ENCODE peak calls at places on chromosomes 13 and 19, in seven cellular contexts. T is GM23338, J is keratinocyte, W is GM23248, F is PC-3, I is K562, N is astrocyte. A is an unnamed sample.

GRCh38 chr13:27926644-27927434 is 7.0 kb downstream of the PDX1 start:
- DNase-seq in F (no peak), J (no peak), I (no peak), N (no peak), W (peak; percentile 21), T (peak; percentile 62), A (no peak)

GRCh38 chr13:30998548-30999140 is 66.2 kb downstream of the TEX26 start:
- DNase-seq in T (no peak), W (peak; percentile 55), I (no peak), J (no peak), N (peak; percentile 79), F (no peak), A (no peak)

GRCh38 chr19:13428352-13428751 is 77.9 kb downstream of the CACNA1A start:
- DNase-seq in J (no peak), T (peak; percentile 73), I (peak; percentile 32), N (no peak), W (peak; percentile 46), F (peak; percentile 79), A (no peak)

GRCh38 chr13:26719356-26719945 is 41.1 kb downstream of the GPR12 start:
- DNase-seq in J (no peak), N (no peak), I (no peak), F (peak; percentile 8), T (peak; percentile 41), W (peak; percentile 32), A (no peak)

GRCh38 chr19:6861683-6862286 is 25.6 kb upstream of the ADGRE1 start:
- DNase-seq in N (no peak), W (no peak), F (peak; percentile 50), T (no peak), J (peak; percentile 21), I (no peak), A (peak; percentile 88)

GRCh38 chr13:30334663-30335386 is 27.5 kb upstream of the KATNAL1 start:
- DNase-seq in N (no peak), I (peak; percentile 52), F (peak; percentile 44), J (no peak), W (peak; percentile 18), T (peak; percentile 82), A (no peak)

GRCh38 chr13:111202745-111203144 is 87.6 kb downstream of the ARHGEF7 start:
- DNase-seq in J (no peak), W (peak; percentile 62), T (peak; percentile 59), F (peak; percentile 18), N (peak; percentile 85), I (peak; percentile 45), A (no peak)

GRCh38 chr19:8361921-8362793 is 1.8 kb upstream of the ANGPTL4 start:
- DNase-seq in N (peak; percentile 94), W (peak; percentile 99), T (no peak), F (peak; percentile 100), I (no peak), J (peak; percentile 92), A (peak; percentile 98)

GRCh38 chr19:18475004-18475453 is 37.1 kb upstream of the ISYNA1 start:
- DNase-seq in F (no peak), T (no peak), N (no peak), J (no peak), W (no peak), I (no peak), A (no peak)

GRCh38 chr19:966481-967088 is 17.6 kb upstream of the WDR18 start:
- DNase-seq in T (no peak), N (no peak), F (no peak), J (no peak), W (no peak), I (no peak), A (no peak)

GRCh38 chr19:35040826-35041547 is 534 bp upstream of the HPN start:
- DNase-seq in F (no peak), W (no peak), J (no peak), I (peak; percentile 91), T (peak; percentile 93), N (no peak), A (no peak)

GRCh38 chr19:47435196-47435595 is 15.9 kb upstream of the MEIS3 start:
- DNase-seq in J (no peak), T (no peak), I (no peak), F (no peak), W (no peak), N (no peak), A (no peak)

GRCh38 chr19:2199215-2199614 is 35.5 kb downstream of the DOT1L start:
- DNase-seq in F (no peak), N (no peak), W (no peak), T (peak; percentile 70), I (peak; percentile 42), J (no peak), A (no peak)

GRCh38 chr19:2202366-2202765 is 33.8 kb downstream of the PLEKHJ1 start:
- DNase-seq in F (no peak), N (no peak), W (no peak), T (no peak), I (no peak), J (no peak), A (no peak)

GRCh38 chr19:2198317-2198716 is 34.6 kb downstream of the DOT1L start:
- DNase-seq in T (no peak), F (no peak), W (no peak), J (no peak), I (no peak), N (no peak), A (no peak)

GRCh38 chr19:2199861-2200623 is 36.1 kb downstream of the PLEKHJ1 start:
- DNase-seq in J (no peak), I (no peak), W (no peak), F (no peak), N (no peak), T (no peak), A (no peak)

DNA sequence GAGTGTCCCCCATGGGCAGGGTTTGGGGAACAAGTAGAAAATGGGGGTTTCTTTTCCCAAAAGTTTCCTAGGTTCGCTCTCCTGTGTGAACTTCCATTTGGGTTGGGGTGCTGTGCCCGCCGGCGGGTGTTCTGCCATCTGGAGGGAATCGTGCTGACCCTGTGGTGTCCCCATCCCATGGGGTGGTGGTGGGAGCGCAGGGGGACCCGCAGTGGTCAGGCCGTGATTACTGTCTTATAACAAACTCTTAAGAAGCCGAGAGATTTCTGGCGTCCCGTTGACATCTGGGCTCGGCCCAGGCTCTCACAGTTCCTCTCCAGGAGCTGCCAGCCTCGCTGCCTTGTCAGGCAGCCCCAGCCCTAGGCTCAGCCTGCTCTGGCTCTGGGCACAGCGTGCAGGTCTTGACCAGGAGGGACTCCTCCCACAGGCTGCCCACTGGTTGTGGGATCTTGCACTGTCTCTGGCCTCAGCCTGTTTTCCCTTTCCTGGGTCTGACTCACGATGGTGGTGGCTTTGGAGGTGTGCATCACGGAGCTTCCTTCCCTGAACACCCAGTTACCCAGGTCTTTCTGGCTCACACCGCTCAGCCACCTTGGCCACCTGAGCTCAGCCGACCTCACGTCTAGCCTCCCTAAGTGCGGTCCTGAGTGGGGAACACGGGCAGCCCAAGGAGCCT is 34.5 kb downstream of the PLEKHJ1 start:
- DNase-seq in N (no peak), J (peak; percentile 68), T (no peak), F (no peak), W (no peak), I (no peak), A (no peak)
- H3K4me1 ChIP-seq in N (peaks cover 20% of the 10 kb centered on the region), J (peaks cover 32% of the 10 kb centered on the region), T (no peaks in the 10 kb centered on the region), F (no peaks in the 10 kb centered on the region), W (no peaks in the 10 kb centered on the region), I (peaks cover 53% of the 10 kb centered on the region), A (no peaks in the 10 kb centered on the region)

DNA sequence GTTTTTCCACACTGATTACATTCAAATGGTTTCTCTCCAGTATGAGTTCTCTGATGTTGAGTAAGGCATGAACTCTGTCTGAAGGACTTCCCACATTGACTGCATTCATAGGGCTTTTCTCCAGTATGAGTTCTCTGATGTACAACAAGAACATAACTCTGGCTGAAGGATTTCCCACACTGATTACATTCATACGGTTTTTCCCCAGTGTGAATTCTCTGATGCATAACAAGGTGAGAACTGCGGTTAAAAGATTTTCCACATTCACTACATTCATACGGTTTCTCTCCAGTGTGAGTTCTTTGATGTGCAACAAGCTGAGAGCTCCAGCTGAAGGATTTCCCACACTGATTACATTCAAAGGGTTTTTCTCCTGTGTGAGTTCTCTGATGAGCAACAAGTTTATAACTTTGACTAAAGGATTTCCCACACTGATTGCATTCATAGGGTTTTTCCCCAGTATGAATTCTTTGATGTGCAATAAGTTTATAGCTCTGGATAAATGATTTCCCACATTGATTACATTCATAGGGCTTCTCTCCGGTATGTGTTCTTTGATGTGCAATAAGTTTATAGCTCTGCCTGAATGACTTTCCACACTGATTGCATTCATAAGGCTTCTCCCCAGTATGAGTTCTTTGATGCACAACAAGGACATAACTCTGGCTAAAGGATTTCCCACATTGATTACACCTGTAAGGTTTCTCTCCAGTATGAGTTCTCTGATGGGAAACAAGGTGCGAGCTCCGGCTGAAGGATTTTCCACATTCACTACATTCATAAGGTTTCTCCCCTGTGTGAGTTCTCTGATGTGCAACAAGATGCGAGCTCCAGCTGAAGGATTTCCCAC is 23.5 kb downstream of the ZNF180 start:
- DNase-seq in I (no peak), J (no peak), F (peak; percentile 7), N (peak; percentile 15), T (peak; percentile 46), W (peak; percentile 39), A (peak; percentile 6)
- H3K4me3 ChIP-seq in I (no peak overlapping the region), J (no peak overlapping the region), F (no peak overlapping the region), N (no peak overlapping the region), T (peak overlapping the region; percentile 17), W (peak overlapping the region; percentile 19), A (peak overlapping the region; percentile 13)

GRCh38 chr19:50669319-50670101 is 20.3 kb downstream of the C19orf81 start:
- DNase-seq in T (peak; percentile 35), J (no peak), N (no peak), W (peak; percentile 54), F (peak; percentile 64), I (peak; percentile 68), A (no peak)
- TF ChIP-seq EZH2 in T (peak; percentile 79), J (no peak), N (no peak), W (peak; percentile 61), F (peak; percentile 79), I (no peak), A (no peak)

GRCh38 chr13:67827992-67828391 is 597.9 kb upstream of the PCDH9 start:
- DNase-seq in I (no peak), F (peak; percentile 2), T (no peak), N (peak; percentile 67), W (no peak), J (no peak), A (no peak)

GRCh38 chr13:67829641-67830040 is 599.5 kb upstream of the PCDH9 start:
- DNase-seq in T (no peak), W (no peak), I (no peak), J (no peak), F (no peak), N (peak; percentile 24), A (no peak)

GRCh38 chr13:67833564-67833963 is 603.4 kb upstream of the PCDH9 start:
- DNase-seq in I (no peak), W (no peak), T (no peak), J (no peak), F (no peak), N (no peak), A (no peak)
- H3K4me1 ChIP-seq in I (no peaks in the 10 kb centered on the region), W (no peaks in the 10 kb centered on the region), T (no peaks in the 10 kb centered on the region), J (no peaks in the 10 kb centered on the region), F (no peaks in the 10 kb centered on the region), N (no peaks in the 10 kb centered on the region), A (no peaks in the 10 kb centered on the region)

A was measured in PC-9.